ENCODE peak calls at places on chromosomes 6 and 20, in seven cellular contexts. S is effector memory CD4-positive, alpha-beta T cell; K is SJCRH30; T is breast epithelium; U is trophoblast cell; R is lower lobe of right lung; P is neuronal stem cell. V is an unnamed sample.
A peak's percentile ranks its signal among the peaks of the same experiment; 100 is the strongest.

GRCh38 chr6:12729467-12729866 is 12.9 kb downstream of the PHACTR1 start:
- DNase-seq in S (no peak), K (no peak), T (no peak), U (no peak), R (no peak), P (no peak), V (no peak)

GRCh38 chr6:55209059-55209458 is 34.7 kb downstream of the HCRTR2 start:
- DNase-seq in S (no peak), K (no peak), T (no peak), U (no peak), R (no peak), P (no peak), V (no peak)

GRCh38 chr6:131914967-131915751 is 36.0 kb downstream of the CCN2 start:
- DNase-seq in S (peak; percentile 12), K (peak; percentile 87), T (peak; percentile 51), U (peak; percentile 85), R (no peak), P (peak; percentile 58), V (peak; percentile 18)

GRCh38 chr20:31573555-31574295 is 31.4 kb upstream of the ID1 start:
- DNase-seq in S (no peak), K (peak; percentile 70), T (no peak), U (no peak), R (no peak), P (no peak), V (no peak)

GRCh38 chr20:1535420-1536175 is 21.9 kb downstream of the SIRPD start:
- DNase-seq in S (no peak), K (no peak), T (no peak), U (peak; percentile 39), R (peak; percentile 58), P (no peak), V (no peak)

GRCh38 chr6:154508573-154509375 is 1.7 kb downstream of the CNKSR3 start:
- DNase-seq in S (no peak), K (peak; percentile 35), T (peak; percentile 42), U (no peak), R (no peak), P (no peak), V (no peak)

GRCh38 chr20:10536531-10536930 is 101.4 kb downstream of the SLX4IP start:
- DNase-seq in S (no peak), K (peak; percentile 51), T (peak; percentile 54), U (no peak), R (peak; percentile 50), P (no peak), V (no peak)

GRCh38 chr6:161544801-161545490 is 271.1 kb upstream of the AGPAT4 start:
- DNase-seq in S (no peak), K (peak; percentile 94), T (no peak), U (no peak), R (no peak), P (no peak), V (no peak)

DNA sequence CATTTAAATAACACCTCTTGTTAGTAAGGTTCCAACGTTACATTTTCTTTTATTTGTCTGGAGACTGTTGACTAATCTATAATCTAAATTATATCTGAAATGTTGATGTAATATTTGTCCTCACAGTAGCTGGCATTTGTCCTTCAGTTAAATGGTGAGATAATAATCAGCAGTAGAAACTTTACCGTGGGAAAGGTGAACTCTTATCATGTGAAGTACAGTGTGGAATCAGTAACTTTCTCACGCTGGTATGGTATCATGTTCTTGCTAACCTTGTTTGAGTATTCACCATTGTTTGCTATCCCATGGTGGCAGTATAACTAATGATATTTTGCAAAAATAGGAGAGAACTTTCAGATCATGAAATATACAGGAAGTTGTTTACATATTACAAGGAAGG is 4.7 kb downstream of the GMNN start:
- DNase-seq in S (no peak), K (no peak), T (no peak), U (peak; percentile 75), R (no peak), P (no peak), V (no peak)
- H3K4me3 ChIP-seq in S (no peak overlapping the region), K (no peak overlapping the region), T (no peak overlapping the region), U (no peak overlapping the region), R (no peak overlapping the region), P (no peak overlapping the region), V (no peak overlapping the region)

GRCh38 chr6:19465760-19466159 is 371.4 kb upstream of the ID4 start:
- DNase-seq in S (no peak), K (no peak), T (no peak), U (no peak), R (no peak), P (no peak), V (no peak)
- H3K27ac ChIP-seq in S (no peak overlapping the region), K (no peak overlapping the region), T (peak overlapping the region; percentile 59), U (no peak overlapping the region), R (peak overlapping the region; percentile 72), P (no peak overlapping the region), V (no peak overlapping the region)

GRCh38 chr6:170036916-170037315 is 254.0 kb downstream of the DLL1 start:
- DNase-seq in S (no peak), K (no peak), T (no peak), U (no peak), R (no peak), P (no peak), V (no peak)
- H3K9me3 ChIP-seq in S (no peaks in the 10 kb centered on the region), K (no peaks in the 10 kb centered on the region), T (peaks cover 15% of the 10 kb centered on the region), U (peaks cover 21% of the 10 kb centered on the region), R (peaks cover 4% of the 10 kb centered on the region), P (peaks cover 5% of the 10 kb centered on the region), V (no peaks in the 10 kb centered on the region)

DNA sequence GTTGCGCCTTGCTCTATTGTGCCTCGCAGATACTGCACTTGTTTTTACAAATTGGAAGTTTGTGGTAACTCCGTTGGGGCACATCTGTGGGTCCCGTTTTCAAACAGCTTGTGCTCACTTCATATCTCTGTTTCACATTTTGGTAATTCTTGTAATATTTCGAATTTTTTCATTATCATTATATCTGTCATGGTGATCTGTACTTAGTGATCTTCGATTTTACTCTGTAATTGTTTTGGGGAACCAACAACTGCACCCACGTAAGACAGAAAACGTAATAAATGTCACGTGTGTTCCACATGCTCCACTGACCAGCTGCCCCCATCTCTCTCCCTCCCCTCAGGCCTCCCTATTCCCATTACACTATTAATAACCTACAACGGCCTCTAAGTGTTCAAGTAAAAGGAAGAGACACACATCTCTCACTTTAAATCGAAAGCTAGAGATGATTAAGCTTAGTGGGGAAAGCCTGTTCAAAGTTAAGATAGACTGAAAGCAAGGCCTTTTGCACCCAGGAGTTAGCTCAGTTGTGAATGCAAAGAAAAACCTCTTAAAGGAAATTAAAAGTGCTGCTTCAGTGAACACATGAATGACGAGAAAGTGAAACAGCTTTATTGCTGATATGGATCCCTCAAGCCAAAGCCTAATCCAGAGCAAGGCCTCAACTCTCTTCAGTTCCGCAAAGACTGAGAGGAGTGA is 26.9 kb downstream of the TTLL2 start:
- DNase-seq in S (no peak), K (no peak), T (no peak), U (no peak), R (no peak), P (no peak), V (no peak)
- H3K4me3 ChIP-seq in S (peak overlapping the region; percentile 58), K (peak overlapping the region; percentile 58), T (peak overlapping the region; percentile 51), U (no peak overlapping the region), R (peak overlapping the region; percentile 56), P (no peak overlapping the region), V (peak overlapping the region; percentile 65)

DNA sequence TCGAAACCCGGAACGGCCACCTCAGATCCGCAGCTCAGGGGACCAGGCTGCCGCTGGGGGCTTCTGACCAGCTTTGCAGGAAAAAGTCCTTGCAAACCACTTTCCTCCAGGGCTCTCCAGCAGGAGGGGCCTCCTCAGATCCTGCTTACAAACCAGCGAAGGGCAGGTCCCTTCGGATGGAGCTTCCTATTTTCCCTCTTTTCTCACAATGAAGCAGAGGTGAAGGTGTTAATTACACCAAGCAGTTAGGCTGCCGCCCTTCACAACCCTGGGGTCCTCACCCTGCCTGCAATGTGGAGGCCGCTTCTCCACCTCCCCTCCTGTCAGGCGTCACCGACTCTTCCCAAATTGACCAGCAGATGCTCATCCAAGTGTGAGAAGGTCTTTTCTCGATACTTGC is 5.7 kb downstream of the ARHGAP40 start:
- DNase-seq in S (no peak), K (no peak), T (no peak), U (no peak), R (no peak), P (no peak), V (no peak)
- H3K27ac ChIP-seq in S (no peak overlapping the region), K (no peak overlapping the region), T (no peak overlapping the region), U (no peak overlapping the region), R (no peak overlapping the region), P (no peak overlapping the region), V (no peak overlapping the region)

DNA sequence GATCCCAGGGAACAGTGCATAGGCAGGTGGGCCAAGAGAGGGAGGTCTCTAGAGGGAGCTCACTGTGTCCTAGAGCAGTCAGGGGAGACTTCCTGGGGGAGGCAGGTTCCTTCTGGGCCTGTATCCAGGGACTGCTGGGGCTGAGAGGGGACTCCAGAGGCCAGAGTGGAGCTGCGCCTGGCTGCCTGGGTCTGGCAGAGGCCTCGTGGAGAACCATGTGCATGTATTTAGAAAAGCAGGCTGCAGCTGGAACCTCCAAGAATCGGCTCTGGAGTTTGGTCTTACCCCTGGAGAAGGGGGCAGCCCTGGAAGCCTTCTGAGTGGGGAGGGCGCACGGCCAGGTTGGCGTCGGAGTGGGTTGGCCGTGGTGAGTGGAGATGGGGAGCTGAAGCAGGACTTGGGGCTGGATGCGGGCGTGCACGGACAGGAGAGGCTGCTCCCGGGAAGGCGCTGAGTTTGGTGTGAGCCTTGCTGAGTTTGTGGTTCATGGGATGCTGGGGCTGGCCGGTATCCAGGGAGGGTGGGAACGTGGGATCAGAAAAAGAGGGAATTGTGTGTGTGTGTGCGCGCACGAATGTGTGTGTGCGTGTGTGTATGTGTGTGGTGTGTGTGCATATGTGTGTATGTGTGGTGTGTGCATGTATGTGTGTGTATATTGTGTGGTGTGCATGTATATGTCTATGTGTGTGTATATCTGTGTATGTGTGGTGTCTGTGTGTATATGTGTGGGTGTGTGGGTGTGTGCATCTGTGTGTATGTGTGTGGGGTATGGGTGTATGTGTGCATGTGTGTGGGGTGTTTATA is 10.8 kb downstream of the VSTM2L start:
- DNase-seq in S (no peak), K (peak; percentile 53), T (no peak), U (no peak), R (no peak), P (no peak), V (no peak)
- H3K9me3 ChIP-seq in S (no peaks in the 10 kb centered on the region), K (no peaks in the 10 kb centered on the region), T (no peaks in the 10 kb centered on the region), U (no peaks in the 10 kb centered on the region), R (no peaks in the 10 kb centered on the region), P (peaks cover 3% of the 10 kb centered on the region), V (no peaks in the 10 kb centered on the region)

GRCh38 chr20:59605691-59606364 is 1.5 kb downstream of the PHACTR3 start:
- DNase-seq in S (no peak), K (no peak), T (no peak), U (no peak), R (no peak), P (no peak), V (no peak)

GRCh38 chr20:59602546-59603080 is 1.7 kb upstream of the PHACTR3 start:
- DNase-seq in S (no peak), K (no peak), T (no peak), U (no peak), R (no peak), P (no peak), V (no peak)

GRCh38 chr20:59604770-59605665 is 678 bp downstream of the PHACTR3 start:
- DNase-seq in S (no peak), K (no peak), T (no peak), U (no peak), R (no peak), P (peak; percentile 18), V (no peak)

GRCh38 chr20:59603727-59604608 is at the start of gene PHACTR3:
- DNase-seq in S (no peak), K (no peak), T (no peak), U (no peak), R (no peak), P (peak; percentile 27), V (no peak)

DNA sequence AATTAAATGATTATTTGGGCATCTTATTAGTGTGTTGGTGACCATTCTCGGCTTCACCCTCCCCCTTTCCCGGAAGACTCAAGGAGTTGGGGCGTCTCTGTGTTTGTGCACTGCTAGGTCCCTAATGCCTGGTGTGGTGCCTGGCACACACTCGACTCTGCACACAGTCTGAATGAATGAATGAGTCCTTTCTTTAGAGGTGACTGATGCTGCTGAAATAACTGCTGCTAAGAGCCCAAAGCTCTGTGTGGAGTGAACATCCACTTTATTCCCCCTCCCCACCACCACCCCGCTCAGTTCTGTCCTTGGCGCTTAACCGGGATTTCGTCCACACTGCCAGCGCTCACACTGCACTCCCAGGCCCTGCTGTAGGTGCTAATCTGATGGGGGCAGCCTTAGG is 1.2 kb upstream of the PHACTR3 start:
- DNase-seq in S (no peak), K (no peak), T (no peak), U (no peak), R (no peak), P (no peak), V (no peak)
- H3K4me3 ChIP-seq in S (no peak overlapping the region), K (no peak overlapping the region), T (no peak overlapping the region), U (no peak overlapping the region), R (no peak overlapping the region), P (no peak overlapping the region), V (no peak overlapping the region)

V was measured in naive thymus-derived CD4-positive, alpha-beta T cell.